ENCODE peak calls at places on chromosome X, in eight cellular contexts. M, D, T, X, O, L, E and G are unnamed samples.

GRCh38 chrX:130172127-130172834 is 519 bp downstream of the RAB33A start:
- DNase-seq in M (no peak), D (no peak), T (peak), X (no peak), O (no peak), L (no peak), E (no peak), G (no peak)

GRCh38 chrX:50813843-50814661 is at the start of gene SHROOM4:
- DNase-seq in M (no peak), D (no peak), T (peak), X (no peak), O (peak), L (peak), E (no peak), G (peak)

GRCh38 chrX:129540725-129541184 is 696 bp downstream of the OCRL start:
- DNase-seq in M (no peak), D (no peak), T (peak), X (peak), O (no peak), L (no peak), E (peak), G (no peak)

GRCh38 chrX:110462957-110463356 is 104.3 kb downstream of the RTL9 start:
- DNase-seq in M (no peak), D (no peak), T (no peak), X (no peak), O (no peak), L (no peak), E (no peak), G (no peak)

GRCh38 chrX:38494239-38494823 is 67.0 kb upstream of the TSPAN7 start:
- DNase-seq in M (no peak), D (no peak), T (no peak), X (no peak), O (no peak), L (no peak), E (no peak), G (no peak)

GRCh38 chrX:151476597-151476996 is 79.6 kb downstream of the VMA21 start:
- DNase-seq in M (no peak), D (no peak), T (no peak), X (no peak), O (no peak), L (no peak), E (no peak), G (no peak)

GRCh38 chrX:154040307-154040756 is 20.6 kb upstream of the IRAK1 start:
- DNase-seq in M (no peak), D (no peak), T (no peak), X (no peak), O (peak), L (no peak), E (no peak), G (no peak)

GRCh38 chrX:45668686-45669443 is 468.2 kb upstream of the DIPK2B start:
- DNase-seq in M (no peak), D (peak), T (no peak), X (peak), O (peak), L (no peak), E (no peak), G (no peak)

GRCh38 chrX:15522464-15522863 is 21.9 kb downstream of the BMX start:
- DNase-seq in M (no peak), D (no peak), T (no peak), X (no peak), O (no peak), L (no peak), E (no peak), G (no peak)

GRCh38 chrX:153969904-153970397 is 1.7 kb downstream of the HCFC1 start:
- DNase-seq in M (no peak), D (no peak), T (no peak), X (peak), O (peak), L (peak), E (no peak), G (no peak)

GRCh38 chrX:36950495-36951253 is 57.5 kb upstream of the FAM47C start:
- DNase-seq in M (no peak), D (no peak), T (peak), X (no peak), O (no peak), L (no peak), E (no peak), G (no peak)

GRCh38 chrX:133531012-133531411 is 115.7 kb upstream of the GPC4 start:
- DNase-seq in M (no peak), D (no peak), T (no peak), X (no peak), O (no peak), L (no peak), E (no peak), G (no peak)

GRCh38 chrX:7638053-7638452 is 204.9 kb upstream of the VCX start:
- DNase-seq in M (no peak), D (no peak), T (no peak), X (no peak), O (no peak), L (no peak), E (no peak), G (no peak)

GRCh38 chrX:121642415-121642814 is 595.0 kb downstream of the GLUD2 start:
- DNase-seq in M (no peak), D (no peak), T (no peak), X (no peak), O (peak), L (no peak), E (no peak), G (no peak)

GRCh38 chrX:18354369-18355329 is at the start of gene SCML2:
- DNase-seq in M (no peak), D (no peak), T (peak), X (peak), O (peak), L (peak), E (peak), G (peak)

GRCh38 chrX:51955200-51955599 is 61.8 kb downstream of the MAGED1 start:
- DNase-seq in M (no peak), D (peak), T (no peak), X (peak), O (no peak), L (no peak), E (no peak), G (no peak)

GRCh38 chrX:107825698-107826285 is at the start of gene MID2:
- DNase-seq in M (no peak), D (no peak), T (peak), X (no peak), O (peak), L (peak), E (peak), G (peak)

GRCh38 chrX:112645774-112646173 is 34.0 kb downstream of the LHFPL1 start:
- DNase-seq in M (no peak), D (no peak), T (no peak), X (no peak), O (no peak), L (no peak), E (no peak), G (no peak)

GRCh38 chrX:154791467-154791866 is 13.8 kb downstream of the MPP1 start:
- DNase-seq in M (no peak), D (no peak), T (no peak), X (no peak), O (no peak), L (no peak), E (no peak), G (no peak)

GRCh38 chrX:11665144-11666040 is at the start of gene ARHGAP6:
- DNase-seq in M (no peak), D (no peak), T (peak), X (no peak), O (peak), L (peak), E (peak), G (peak)

GRCh38 chrX:41664307-41665299 is 24.2 kb upstream of the GPR34 start:
- DNase-seq in M (no peak), D (no peak), T (no peak), X (no peak), O (no peak), L (no peak), E (no peak), G (no peak)

GRCh38 chrX:40087574-40088298 is 10.0 kb downstream of the BCOR start:
- DNase-seq in M (no peak), D (no peak), T (no peak), X (no peak), O (no peak), L (no peak), E (no peak), G (no peak)

GRCh38 chrX:123422875-123423274 is 238.8 kb downstream of the GRIA3 start:
- DNase-seq in M (no peak), D (no peak), T (peak), X (peak), O (peak), L (no peak), E (peak), G (no peak)
- TF ChIP-seq CTCF in M (no peak), D (peak), T (no peak), X (peak), O (peak), L (peak), E (peak), G (no peak)

GRCh38 chrX:12961191-12961718 is 13.7 kb upstream of the TMSB4X start:
- DNase-seq in M (no peak), D (no peak), T (no peak), X (no peak), O (peak), L (no peak), E (no peak), G (no peak)
- TF ChIP-seq CTCF in M (no peak), D (no peak), T (no peak), X (no peak), O (no peak), L (no peak), E (no peak), G (no peak)

GRCh38 chrX:2360731-2361130 is 140.0 kb downstream of the DHRSX start:
- DNase-seq in M (no peak), D (no peak), T (no peak), X (no peak), O (peak), L (no peak), E (no peak), G (no peak)
- TF ChIP-seq CTCF in M (no peak), D (no peak), T (no peak), X (no peak), O (no peak), L (no peak), E (no peak), G (no peak)

GRCh38 chrX:102957751-102958150 is 20.7 kb downstream of the RAB40AL start:
- DNase-seq in M (no peak), D (no peak), T (no peak), X (no peak), O (peak), L (no peak), E (no peak), G (no peak)

GRCh38 chrX:102963955-102964354 is 26.9 kb downstream of the RAB40AL start:
- DNase-seq in M (no peak), D (no peak), T (no peak), X (no peak), O (no peak), L (no peak), E (peak), G (no peak)

GRCh38 chrX:102959471-102959870 is 22.4 kb downstream of the RAB40AL start:
- DNase-seq in M (no peak), D (no peak), T (no peak), X (no peak), O (peak), L (no peak), E (peak), G (no peak)

GRCh38 chrX:102958794-102959193 is 21.7 kb downstream of the RAB40AL start:
- DNase-seq in M (no peak), D (no peak), T (no peak), X (no peak), O (peak), L (no peak), E (peak), G (no peak)
- TF ChIP-seq CTCF in M (no peak), D (no peak), T (no peak), X (no peak), O (no peak), L (no peak), E (peak), G (no peak)

GRCh38 chrX:124594017-124594651 is 247.8 kb downstream of the SH2D1A start:
- DNase-seq in M (no peak), D (no peak), T (no peak), X (no peak), O (no peak), L (no peak), E (peak), G (no peak)
- TF ChIP-seq CTCF in M (no peak), D (no peak), T (no peak), X (no peak), O (no peak), L (no peak), E (no peak), G (no peak)

GRCh38 chrX:10441464-10441863 is 178.9 kb downstream of the MID1 start:
- DNase-seq in M (no peak), D (no peak), T (no peak), X (no peak), O (no peak), L (no peak), E (no peak), G (no peak)

GRCh38 chrX:10447577-10448214 is 172.7 kb downstream of the MID1 start:
- DNase-seq in M (no peak), D (no peak), T (no peak), X (no peak), O (peak), L (no peak), E (no peak), G (no peak)

DNA sequence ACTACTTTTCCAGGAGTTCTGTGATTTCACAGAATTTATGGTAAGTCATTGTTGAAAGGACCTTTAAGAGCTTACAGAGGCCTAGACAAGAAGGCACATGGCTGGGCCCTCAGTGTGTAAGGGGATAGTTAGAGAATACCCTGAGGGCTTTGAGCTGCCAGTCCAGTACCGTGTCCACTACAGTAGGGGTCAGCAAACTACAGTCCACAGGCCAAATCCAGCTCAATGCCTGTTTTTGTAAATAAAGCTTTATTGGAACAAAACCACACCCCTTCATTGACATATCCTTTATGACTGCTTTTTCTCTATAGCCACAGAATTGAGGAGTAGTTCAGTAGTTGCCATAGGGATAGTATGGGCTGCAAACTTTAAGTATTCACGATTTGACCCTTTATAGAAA is 176.2 kb downstream of the MID1 start:
- DNase-seq in M (no peak), D (no peak), T (no peak), X (no peak), O (peak), L (no peak), E (no peak), G (no peak)
- TF ChIP-seq CTCF in M (no peak), D (no peak), T (no peak), X (no peak), O (peak), L (no peak), E (no peak), G (no peak)

GRCh38 chrX:114959729-114960128 is 57.7 kb downstream of the IL13RA2 start:
- DNase-seq in M (no peak), D (no peak), T (no peak), X (no peak), O (peak), L (no peak), E (no peak), G (no peak)
- TF ChIP-seq CTCF in M (no peak), D (peak), T (no peak), X (peak), O (no peak), L (peak), E (peak), G (peak)

GRCh38 chrX:3280706-3281105 is 65.7 kb downstream of the MXRA5 start:
- DNase-seq in M (no peak), D (no peak), T (no peak), X (no peak), O (no peak), L (no peak), E (no peak), G (no peak)

GRCh38 chrX:3290561-3290960 is 55.9 kb downstream of the MXRA5 start:
- DNase-seq in M (no peak), D (no peak), T (no peak), X (no peak), O (no peak), L (no peak), E (no peak), G (no peak)

GRCh38 chrX:3286196-3286920 is 60.1 kb downstream of the MXRA5 start:
- DNase-seq in M (no peak), D (no peak), T (no peak), X (no peak), O (peak), L (no peak), E (no peak), G (no peak)
- TF ChIP-seq CTCF in M (no peak), D (no peak), T (no peak), X (no peak), O (no peak), L (no peak), E (no peak), G (no peak)

DNA sequence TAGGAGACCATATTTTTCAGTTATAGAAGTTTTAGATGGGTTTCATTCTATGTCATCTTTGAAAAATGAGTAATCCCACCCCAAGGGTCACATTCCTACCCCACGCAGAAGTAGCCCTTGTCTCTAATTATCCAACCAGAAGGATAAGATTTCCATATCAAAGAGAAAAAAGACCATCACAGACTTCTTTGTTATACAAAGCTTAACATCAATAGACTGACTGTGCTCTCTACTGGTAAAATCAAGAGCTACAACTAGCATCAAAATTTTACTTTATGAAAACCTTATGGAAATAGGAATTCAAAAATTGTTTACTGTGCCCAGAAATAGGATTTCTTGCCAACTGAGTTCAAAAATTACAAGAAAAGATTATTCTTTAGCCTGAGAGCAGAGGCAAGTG is 24.9 kb downstream of the TNMD start:
- DNase-seq in M (no peak), D (no peak), T (no peak), X (no peak), O (peak), L (no peak), E (no peak), G (no peak)
- TF ChIP-seq CTCF in M (no peak), D (no peak), T (no peak), X (no peak), O (no peak), L (no peak), E (no peak), G (no peak)